ENCODE peak calls at places on chromosomes 16 and 17, in seven cellular contexts. One of them, this sample, is unnamed.

GRCh38 chr16:28136751-28137434 is 73.4 kb upstream of the GSG1L start:
- DNase-seq in body of pancreas: no peak
- DNase-seq in testis: peak; percentile 38
- DNase-seq in esophagus squamous epithelium: no peak
- DNase-seq in GM12878: no peak
- DNase-seq in NB4: no peak
- DNase-seq in ovary: no peak
- DNase-seq in this sample: no peak

GRCh38 chr17:21284319-21285163 is at the start of gene MAP2K3:
- DNase-seq in ovary: peak; percentile 99
- DNase-seq in body of pancreas: peak; percentile 100
- DNase-seq in GM12878: peak; percentile 88
- DNase-seq in NB4: peak; percentile 100
- DNase-seq in esophagus squamous epithelium: peak; percentile 98
- DNase-seq in testis: peak; percentile 100
- DNase-seq in this sample: peak; percentile 99

GRCh38 chr17:17696075-17696474 is 14.8 kb downstream of the RAI1 start:
- DNase-seq in body of pancreas: no peak
- DNase-seq in esophagus squamous epithelium: no peak
- DNase-seq in NB4: no peak
- DNase-seq in testis: no peak
- DNase-seq in GM12878: no peak
- DNase-seq in ovary: no peak
- DNase-seq in this sample: no peak

GRCh38 chr17:77479817-77480508 is 339.2 kb downstream of the SEC14L1 start:
- DNase-seq in esophagus squamous epithelium: no peak
- DNase-seq in ovary: no peak
- DNase-seq in testis: no peak
- DNase-seq in NB4: no peak
- DNase-seq in GM12878: no peak
- DNase-seq in body of pancreas: no peak
- DNase-seq in this sample: no peak

GRCh38 chr16:29834079-29834478 is 13.8 kb downstream of the MVP start:
- DNase-seq in GM12878: no peak
- DNase-seq in esophagus squamous epithelium: no peak
- DNase-seq in ovary: no peak
- DNase-seq in testis: no peak
- DNase-seq in NB4: no peak
- DNase-seq in body of pancreas: no peak
- DNase-seq in this sample: no peak

GRCh38 chr17:44584498-44584897 is 27.2 kb downstream of the FZD2 start:
- DNase-seq in testis: no peak
- DNase-seq in GM12878: no peak
- DNase-seq in ovary: no peak
- DNase-seq in esophagus squamous epithelium: no peak
- DNase-seq in NB4: no peak
- DNase-seq in body of pancreas: no peak
- DNase-seq in this sample: no peak

GRCh38 chr16:28110479-28110878 is 47.0 kb upstream of the GSG1L start:
- DNase-seq in testis: no peak
- DNase-seq in GM12878: no peak
- DNase-seq in NB4: no peak
- DNase-seq in body of pancreas: no peak
- DNase-seq in esophagus squamous epithelium: no peak
- DNase-seq in ovary: no peak
- DNase-seq in this sample: no peak

GRCh38 chr17:13638855-13639458 is 37.2 kb upstream of the HS3ST3A1 start:
- DNase-seq in NB4: no peak
- DNase-seq in ovary: no peak
- DNase-seq in GM12878: no peak
- DNase-seq in body of pancreas: peak; percentile 32
- DNase-seq in testis: no peak
- DNase-seq in esophagus squamous epithelium: no peak
- DNase-seq in this sample: no peak

GRCh38 chr16:80058236-80058635 is 457.7 kb upstream of the MAF start:
- DNase-seq in NB4: no peak
- DNase-seq in ovary: peak; percentile 78
- DNase-seq in body of pancreas: peak; percentile 21
- DNase-seq in esophagus squamous epithelium: no peak
- DNase-seq in GM12878: no peak
- DNase-seq in testis: peak; percentile 42
- DNase-seq in this sample: no peak

GRCh38 chr16:84096447-84097005 is 20.2 kb downstream of the MBTPS1 start:
- DNase-seq in NB4: no peak
- DNase-seq in testis: no peak
- DNase-seq in ovary: no peak
- DNase-seq in esophagus squamous epithelium: no peak
- DNase-seq in GM12878: no peak
- DNase-seq in body of pancreas: no peak
- DNase-seq in this sample: no peak

GRCh38 chr17:2854662-2855061 is 58.4 kb downstream of the RAP1GAP2 start:
- DNase-seq in NB4: no peak
- DNase-seq in body of pancreas: peak; percentile 84
- DNase-seq in esophagus squamous epithelium: no peak
- DNase-seq in GM12878: no peak
- DNase-seq in testis: no peak
- DNase-seq in ovary: no peak
- DNase-seq in this sample: no peak

GRCh38 chr17:5055543-5055942 is 20.3 kb upstream of the SLC52A1 start:
- DNase-seq in NB4: peak; percentile 11
- DNase-seq in testis: peak; percentile 46
- DNase-seq in GM12878: no peak
- DNase-seq in body of pancreas: no peak
- DNase-seq in esophagus squamous epithelium: no peak
- DNase-seq in ovary: no peak
- DNase-seq in this sample: no peak

GRCh38 chr16:88743693-88744519 is 37.6 kb downstream of the CTU2 start:
- DNase-seq in NB4: peak; percentile 66
- DNase-seq in esophagus squamous epithelium: no peak
- DNase-seq in ovary: peak; percentile 81
- DNase-seq in body of pancreas: peak; percentile 84
- DNase-seq in testis: peak; percentile 81
- DNase-seq in GM12878: no peak
- DNase-seq in this sample: no peak

GRCh38 chr17:44901323-44901965 is 2.2 kb upstream of the EFTUD2 start:
- DNase-seq in body of pancreas: no peak
- DNase-seq in esophagus squamous epithelium: no peak
- DNase-seq in ovary: no peak
- DNase-seq in testis: no peak
- DNase-seq in NB4: no peak
- DNase-seq in GM12878: no peak
- DNase-seq in this sample: no peak

GRCh38 chr17:73359987-73360410 is 48.2 kb upstream of the CDC42EP4 start:
- DNase-seq in body of pancreas: peak; percentile 93
- DNase-seq in testis: peak; percentile 29
- DNase-seq in NB4: no peak
- DNase-seq in GM12878: no peak
- DNase-seq in esophagus squamous epithelium: no peak
- DNase-seq in ovary: no peak
- DNase-seq in this sample: no peak

GRCh38 chr16:80231888-80232287 is 308.9 kb upstream of the DYNLRB2 start:
- DNase-seq in NB4: no peak
- DNase-seq in GM12878: peak; percentile 39
- DNase-seq in testis: no peak
- DNase-seq in body of pancreas: no peak
- DNase-seq in ovary: no peak
- DNase-seq in esophagus squamous epithelium: no peak
- DNase-seq in this sample: no peak

DNA sequence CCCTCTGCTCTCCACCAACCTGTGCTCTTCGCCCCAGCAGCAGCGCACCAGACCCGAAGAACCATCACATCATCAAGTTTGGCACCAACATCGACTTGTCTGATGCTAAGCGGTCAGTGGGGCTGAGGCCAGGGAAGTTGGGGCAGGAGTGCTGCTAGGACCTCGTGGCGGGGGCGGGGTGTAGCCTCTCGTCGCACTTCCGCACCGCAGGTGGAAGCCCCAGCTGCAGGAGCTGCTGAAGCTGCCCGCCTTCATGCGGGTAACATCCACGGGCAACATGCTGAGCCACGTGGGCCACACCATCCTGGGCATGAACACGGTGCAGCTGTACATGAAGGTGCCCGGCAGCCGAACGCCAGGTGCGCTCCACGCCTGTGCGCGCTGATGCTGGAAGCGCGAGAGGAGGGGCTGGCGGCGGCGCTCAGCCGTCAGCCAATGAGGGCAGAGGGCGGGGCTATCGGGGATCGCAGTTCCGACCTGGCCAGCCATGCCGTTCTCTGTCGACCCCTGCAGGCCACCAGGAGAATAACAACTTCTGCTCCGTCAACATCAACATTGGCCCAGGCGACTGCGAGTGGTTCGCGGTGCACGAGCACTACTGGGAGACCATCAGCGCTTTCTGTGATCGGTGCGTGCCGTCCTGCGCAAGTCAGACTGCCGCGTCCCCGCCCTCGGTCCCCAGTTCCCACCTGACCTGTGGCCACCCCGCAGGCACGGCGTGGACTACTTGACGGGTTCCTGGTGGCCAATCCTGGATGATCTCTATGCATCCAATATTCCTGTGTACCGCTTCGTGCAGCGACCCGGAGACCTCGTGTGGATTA is 3.2 kb upstream of the TMEM88 start:
- DNase-seq in esophagus squamous epithelium: no peak
- DNase-seq in NB4: peak; percentile 75
- DNase-seq in testis: peak; percentile 94
- DNase-seq in ovary: peak; percentile 91
- DNase-seq in body of pancreas: peak; percentile 97
- DNase-seq in GM12878: peak; percentile 73
- DNase-seq in this sample: peak; percentile 90
- TF ChIP-seq POLR2A in esophagus squamous epithelium: peak; percentile 33
- TF ChIP-seq POLR2A in NB4: no peak
- TF ChIP-seq POLR2A in testis: no peak
- TF ChIP-seq POLR2A in ovary: no peak
- TF ChIP-seq POLR2A in body of pancreas: peak; percentile 48
- TF ChIP-seq POLR2A in GM12878: peak; percentile 71
- TF ChIP-seq POLR2A in this sample: no peak

DNA sequence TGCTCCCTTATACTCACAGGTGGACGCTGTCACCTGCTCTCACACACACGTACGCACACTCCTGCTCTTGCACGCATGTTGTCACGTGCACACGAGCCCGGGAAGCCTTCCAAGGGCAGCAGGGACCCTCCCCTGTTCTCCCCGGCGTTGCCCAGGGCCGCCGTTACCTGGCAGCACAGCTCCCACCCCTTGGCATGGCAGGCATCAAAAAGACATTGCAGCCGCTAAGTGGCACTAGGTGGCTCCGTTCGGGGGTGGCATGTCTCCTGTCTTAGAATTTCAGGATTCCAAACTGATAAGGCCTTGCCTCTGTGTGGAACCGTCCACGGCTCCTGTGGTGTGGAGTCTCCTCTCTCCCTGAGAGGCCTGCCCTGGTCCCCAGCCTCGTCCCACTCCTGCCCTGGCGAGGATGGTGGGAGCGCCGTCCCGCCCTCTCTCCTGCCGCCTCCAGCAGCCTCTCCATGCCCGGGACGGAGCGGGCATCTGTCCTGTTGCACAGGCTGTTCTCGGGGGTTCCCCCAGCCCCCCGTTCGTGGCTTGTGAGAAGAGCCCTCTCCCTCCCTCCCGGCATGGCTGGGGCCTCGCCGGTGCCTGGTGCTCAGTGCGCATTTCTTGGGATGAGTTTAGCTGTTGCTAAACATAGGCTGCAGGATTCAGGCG is 126.7 kb upstream of the GSE1 start:
- DNase-seq in esophagus squamous epithelium: no peak
- DNase-seq in ovary: no peak
- DNase-seq in body of pancreas: peak; percentile 49
- DNase-seq in NB4: no peak
- DNase-seq in GM12878: no peak
- DNase-seq in testis: no peak
- DNase-seq in this sample: no peak
- TF ChIP-seq POLR2A in esophagus squamous epithelium: no peak
- TF ChIP-seq POLR2A in ovary: no peak
- TF ChIP-seq POLR2A in body of pancreas: no peak
- TF ChIP-seq POLR2A in NB4: no peak
- TF ChIP-seq POLR2A in GM12878: no peak
- TF ChIP-seq POLR2A in testis: no peak
- TF ChIP-seq POLR2A in this sample: no peak

GRCh38 chr17:3964203-3965122 is at the start of gene ATP2A3:
- DNase-seq in ovary: no peak
- DNase-seq in body of pancreas: peak; percentile 42
- DNase-seq in esophagus squamous epithelium: no peak
- DNase-seq in NB4: peak; percentile 72
- DNase-seq in testis: no peak
- DNase-seq in GM12878: no peak
- DNase-seq in this sample: no peak

GRCh38 chr17:3963214-3964201 is 729 bp downstream of the ATP2A3 start:
- DNase-seq in esophagus squamous epithelium: peak; percentile 57
- DNase-seq in GM12878: no peak
- DNase-seq in ovary: no peak
- DNase-seq in NB4: peak; percentile 93
- DNase-seq in body of pancreas: peak; percentile 45
- DNase-seq in testis: no peak
- DNase-seq in this sample: no peak

GRCh38 chr17:3966720-3967363 is 2.6 kb upstream of the ATP2A3 start:
- DNase-seq in esophagus squamous epithelium: no peak
- DNase-seq in NB4: peak; percentile 20
- DNase-seq in ovary: no peak
- DNase-seq in testis: no peak
- DNase-seq in body of pancreas: peak; percentile 89
- DNase-seq in GM12878: no peak
- DNase-seq in this sample: no peak

GRCh38 chr17:3968017-3968416 is 3.8 kb upstream of the ATP2A3 start:
- DNase-seq in testis: no peak
- DNase-seq in body of pancreas: no peak
- DNase-seq in esophagus squamous epithelium: no peak
- DNase-seq in GM12878: no peak
- DNase-seq in ovary: no peak
- DNase-seq in NB4: no peak
- DNase-seq in this sample: no peak

DNA sequence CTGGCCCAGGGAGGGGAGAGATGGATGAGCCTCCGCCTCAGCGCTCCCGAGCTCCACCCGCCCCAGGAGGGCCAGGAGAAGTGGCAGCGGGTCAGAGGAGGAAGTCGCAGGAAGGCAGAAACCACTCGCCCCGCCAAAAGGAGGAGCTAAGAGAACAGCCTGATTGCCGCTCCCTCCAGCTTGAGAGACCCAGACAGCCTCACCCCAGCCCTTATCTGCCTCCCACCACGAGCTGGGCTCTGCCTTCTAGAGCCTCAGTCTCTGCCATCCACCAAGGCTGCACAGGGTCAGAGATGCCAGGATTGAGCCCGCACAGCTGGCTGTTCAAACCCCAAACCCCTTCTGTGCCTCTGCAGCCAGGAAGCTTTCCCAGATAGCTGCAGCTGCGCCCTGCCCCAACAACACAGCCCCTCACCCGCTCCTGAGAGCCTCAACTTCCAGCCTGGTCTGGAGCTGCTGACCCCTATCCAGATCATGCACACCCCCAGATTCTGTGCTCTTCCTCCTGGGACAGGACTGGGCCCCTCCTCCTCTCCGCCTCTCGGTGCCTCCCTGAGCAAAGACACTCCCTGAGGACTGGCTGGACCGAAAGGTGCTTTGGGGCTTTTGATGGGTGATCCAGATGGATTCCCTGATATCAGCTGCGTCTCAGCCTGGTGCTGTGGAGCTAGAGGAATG is 1.0 kb upstream of the ATP2A3 start:
- DNase-seq in ovary: no peak
- DNase-seq in esophagus squamous epithelium: peak; percentile 20
- DNase-seq in body of pancreas: peak; percentile 82
- DNase-seq in testis: peak; percentile 58
- DNase-seq in NB4: peak; percentile 92
- DNase-seq in GM12878: peak; percentile 33
- DNase-seq in this sample: no peak
- TF ChIP-seq POLR2A in ovary: no peak
- TF ChIP-seq POLR2A in esophagus squamous epithelium: peak; percentile 43
- TF ChIP-seq POLR2A in body of pancreas: peak; percentile 57
- TF ChIP-seq POLR2A in testis: no peak
- TF ChIP-seq POLR2A in NB4: peak; percentile 35
- TF ChIP-seq POLR2A in GM12878: peak; percentile 85
- TF ChIP-seq POLR2A in this sample: no peak

GRCh38 chr17:39674702-39675389 is 6.6 kb downstream of the PNMT start:
- DNase-seq in testis: no peak
- DNase-seq in GM12878: no peak
- DNase-seq in body of pancreas: peak; percentile 73
- DNase-seq in esophagus squamous epithelium: no peak
- DNase-seq in ovary: no peak
- DNase-seq in NB4: peak; percentile 98
- DNase-seq in this sample: no peak
- TF ChIP-seq POLR2A in testis: no peak
- TF ChIP-seq POLR2A in GM12878: no peak
- TF ChIP-seq POLR2A in body of pancreas: peak; percentile 37
- TF ChIP-seq POLR2A in esophagus squamous epithelium: no peak
- TF ChIP-seq POLR2A in ovary: no peak
- TF ChIP-seq POLR2A in NB4: no peak
- TF ChIP-seq POLR2A in this sample: no peak

This sample was measured in vagina.